ENCODE peak calls at places on chromosomes 4 and X, in seven cellular contexts. G is HCT116, L is BE2C, Q is A549, Z is H9, U is cardiac muscle cell, P is astrocyte. A is an unnamed sample.

GRCh38 chr4:76536381-76536689 is 101.3 kb downstream of the SHROOM3 start:
- DNase-seq in G (no peak), L (no peak), Q (no peak), Z (no peak), U (no peak), P (no peak), A (no peak)

GRCh38 chr4:7460591-7460990 is 25.9 kb upstream of the PSAPL1 start:
- DNase-seq in G (no peak), L (peak; percentile 52), Q (no peak), Z (no peak), U (no peak), P (no peak), A (no peak)

GRCh38 chr4:1983846-1984405 is 24.8 kb downstream of the NELFA start:
- DNase-seq in G (no peak), L (peak; percentile 90), Q (no peak), Z (no peak), U (peak; percentile 50), P (no peak), A (peak; percentile 69)

GRCh38 chr4:52993771-52994170 is 131.7 kb downstream of the RASL11B start:
- DNase-seq in G (no peak), L (no peak), Q (no peak), Z (no peak), U (no peak), P (no peak), A (no peak)

GRCh38 chr4:4673070-4673469 is 131.2 kb upstream of the STX18 start:
- DNase-seq in G (peak; percentile 95), L (peak; percentile 98), Q (peak; percentile 86), Z (peak; percentile 97), U (peak; percentile 66), P (peak; percentile 34), A (no peak)

GRCh38 chrX:15056044-15056443 is 182.8 kb downstream of the MOSPD2 start:
- DNase-seq in G (no peak), L (no peak), Q (no peak), Z (no peak), U (no peak), P (no peak), A (no peak)

GRCh38 chr4:156362581-156362980 is 408.9 kb upstream of the CTSO start:
- DNase-seq in G (no peak), L (no peak), Q (no peak), Z (no peak), U (no peak), P (peak; percentile 54), A (no peak)

GRCh38 chrX:136106920-136107534 is 40.3 kb upstream of the FHL1 start:
- DNase-seq in G (no peak), L (no peak), Q (no peak), Z (no peak), U (no peak), P (no peak), A (no peak)

GRCh38 chr4:3441501-3442459 is at the start of gene HGFAC:
- DNase-seq in G (no peak), L (no peak), Q (peak; percentile 34), Z (no peak), U (no peak), P (no peak), A (no peak)

DNA sequence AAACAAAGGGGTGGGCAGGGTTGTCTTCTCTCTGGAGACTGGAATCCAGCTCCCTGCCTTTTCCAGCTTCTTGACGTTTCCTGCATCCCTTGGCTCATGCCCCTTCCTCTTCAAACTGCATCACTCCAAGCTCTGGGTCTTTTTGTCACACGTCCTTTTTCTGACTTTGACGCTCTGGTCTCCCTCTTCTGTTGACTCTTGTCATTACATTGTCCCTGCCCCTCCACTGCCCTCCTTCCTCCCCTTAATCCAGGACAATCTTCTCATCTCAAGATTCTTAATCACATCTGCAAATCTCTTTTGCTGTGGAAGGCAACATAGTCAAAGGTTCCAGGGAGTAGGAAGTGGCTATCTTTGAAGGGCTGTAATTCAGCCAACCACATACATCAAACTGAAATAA is 178.3 kb downstream of the TMA16 start:
- DNase-seq in G (no peak), L (no peak), Q (no peak), Z (no peak), U (no peak), P (no peak), A (no peak)
- TF ChIP-seq CTCF in G (no peak), L (peak; percentile 4), Q (no peak), Z (peak; percentile 17), U (no peak), P (no peak), A (no peak)

DNA sequence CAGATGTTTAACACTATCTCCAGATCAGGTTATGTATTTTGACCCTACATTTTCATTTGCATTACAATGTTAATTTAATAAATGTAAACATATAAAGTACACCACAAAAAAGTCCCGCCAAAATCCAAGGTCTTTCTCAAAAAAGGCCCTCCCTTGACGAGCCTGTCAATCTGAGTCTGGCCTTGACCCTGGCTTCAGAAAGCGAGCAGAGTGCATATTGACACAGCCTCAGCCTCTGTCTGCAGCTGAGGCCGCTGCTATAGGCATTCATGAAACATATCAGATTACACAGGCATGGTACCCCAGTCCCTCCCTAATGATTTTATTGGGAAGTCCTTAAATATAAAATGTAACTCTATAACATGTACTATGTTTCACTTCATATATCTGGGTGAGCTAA is 6.2 kb downstream of the MBNL3 start:
- DNase-seq in G (no peak), L (no peak), Q (no peak), Z (no peak), U (no peak), P (no peak), A (no peak)
- H3K4me1 ChIP-seq in G (no peaks in the 10 kb centered on the region), L (no peaks in the 10 kb centered on the region), Q (no peaks in the 10 kb centered on the region), Z (peaks cover 18% of the 10 kb centered on the region), U (peaks cover 9% of the 10 kb centered on the region), P (peaks cover 3% of the 10 kb centered on the region), A (peaks cover 90% of the 10 kb centered on the region)

GRCh38 chrX:8366491-8366890 is 98.1 kb upstream of the VCX3B start:
- DNase-seq in G (no peak), L (no peak), Q (no peak), Z (no peak), U (no peak), P (peak; percentile 65), A (no peak)

DNA sequence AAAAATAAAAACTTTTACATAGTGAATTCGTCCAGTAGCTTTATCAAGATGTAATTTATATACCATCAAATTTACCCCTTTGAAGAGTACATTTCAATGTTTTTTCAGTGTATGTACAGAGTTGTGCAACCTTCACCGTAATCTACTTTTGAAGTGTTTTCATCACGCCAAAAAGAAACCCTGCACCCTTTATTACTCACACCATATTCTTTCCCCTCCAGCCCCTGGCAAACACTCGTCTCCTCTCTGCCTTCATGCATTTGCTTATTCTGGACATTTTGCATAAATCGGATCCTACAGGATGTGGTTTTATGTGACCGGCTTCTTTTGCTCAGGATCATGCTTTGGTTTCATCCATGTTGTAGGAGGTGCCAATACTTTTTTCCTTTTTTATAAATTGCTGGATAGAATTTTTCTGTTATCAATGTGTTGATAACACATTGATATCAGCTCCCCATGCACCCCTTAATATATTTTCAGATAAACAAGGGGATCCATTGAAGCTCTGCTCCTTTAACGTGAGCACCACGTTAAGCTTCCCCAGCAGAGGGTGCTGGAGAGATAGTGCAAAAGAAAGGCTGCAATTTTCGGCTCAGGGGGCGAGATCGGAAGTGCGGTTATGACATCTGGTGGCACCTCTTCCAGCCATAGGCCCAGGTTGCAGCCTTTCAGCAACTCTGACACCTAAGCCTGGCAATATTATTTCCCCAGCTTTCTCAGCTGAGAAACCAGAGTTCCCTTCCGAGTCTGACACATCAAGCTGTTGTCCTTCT is 100.1 kb upstream of the VCX3B start:
- DNase-seq in G (no peak), L (peak; percentile 38), Q (peak; percentile 15), Z (peak; percentile 60), U (peak; percentile 63), P (peak; percentile 12), A (no peak)
- TF ChIP-seq CTCF in G (no peak), L (peak; percentile 44), Q (peak; percentile 9), Z (peak; percentile 88), U (peak; percentile 44), P (peak; percentile 15), A (no peak)

GRCh38 chrX:35276115-35276514 is 333.5 kb downstream of the FAM47B start:
- DNase-seq in G (no peak), L (peak; percentile 12), Q (no peak), Z (no peak), U (no peak), P (no peak), A (no peak)
- H3K4me1 ChIP-seq in G (no peaks in the 10 kb centered on the region), L (no peaks in the 10 kb centered on the region), Q (no peaks in the 10 kb centered on the region), Z (no peaks in the 10 kb centered on the region), U (no peaks in the 10 kb centered on the region), P (no peaks in the 10 kb centered on the region), A (no peaks in the 10 kb centered on the region)

GRCh38 chrX:103467870-103468269 is 51.4 kb downstream of the RAB40A start:
- DNase-seq in G (no peak), L (no peak), Q (no peak), Z (no peak), U (no peak), P (no peak), A (no peak)

GRCh38 chrX:103467156-103467555 is 52.1 kb downstream of the RAB40A start:
- DNase-seq in G (no peak), L (no peak), Q (no peak), Z (no peak), U (no peak), P (no peak), A (no peak)

GRCh38 chrX:103461156-103461555 is 58.1 kb downstream of the RAB40A start:
- DNase-seq in G (no peak), L (no peak), Q (no peak), Z (no peak), U (no peak), P (no peak), A (no peak)

GRCh38 chrX:103464774-103465117 is 54.5 kb downstream of the RAB40A start:
- DNase-seq in G (peak; percentile 21), L (peak; percentile 58), Q (peak; percentile 71), Z (peak; percentile 79), U (peak; percentile 83), P (peak; percentile 32), A (no peak)

GRCh38 chrX:103464071-103464773 is 55.1 kb downstream of the RAB40A start:
- DNase-seq in G (peak; percentile 8), L (peak; percentile 42), Q (peak; percentile 54), Z (peak; percentile 57), U (peak; percentile 55), P (peak; percentile 30), A (no peak)
- TF ChIP-seq CTCF in G (no peak), L (peak; percentile 47), Q (no peak), Z (peak; percentile 35), U (peak; percentile 51), P (peak; percentile 49), A (no peak)

GRCh38 chrX:108468486-108468885 is 28.8 kb downstream of the COL4A5 start:
- DNase-seq in G (no peak), L (no peak), Q (no peak), Z (no peak), U (no peak), P (peak; percentile 81), A (no peak)

DNA sequence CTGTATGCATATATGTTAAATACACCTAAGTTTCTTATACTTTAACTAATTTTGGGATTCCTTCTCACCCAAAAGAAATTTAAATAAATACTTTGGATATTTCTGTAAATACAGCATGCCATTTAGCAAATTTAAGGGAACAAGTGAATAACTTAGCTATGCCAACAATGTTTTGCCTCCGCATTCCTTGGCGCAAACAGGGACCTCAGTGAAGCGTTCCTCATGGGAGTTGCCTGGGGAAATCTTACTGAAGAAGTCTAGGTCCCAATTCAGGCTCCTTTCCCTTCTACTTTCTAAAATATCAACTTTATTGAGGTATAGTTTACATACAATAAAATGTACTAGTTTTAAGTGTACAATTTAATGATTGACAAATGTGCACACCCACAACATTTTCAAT is 25.0 kb downstream of the COL4A5 start:
- DNase-seq in G (no peak), L (no peak), Q (no peak), Z (no peak), U (no peak), P (peak; percentile 72), A (no peak)
- H3K4me1 ChIP-seq in G (no peaks in the 10 kb centered on the region), L (no peaks in the 10 kb centered on the region), Q (peaks cover 39% of the 10 kb centered on the region), Z (no peaks in the 10 kb centered on the region), U (no peaks in the 10 kb centered on the region), P (peaks cover 6% of the 10 kb centered on the region), A (no peaks in the 10 kb centered on the region)